ENCODE peak calls at places on chromosomes 13 and 19, in four cellular contexts. T is fibroblast of the aortic adventitia, U is NCI-H187, C is glutamatergic neuron. W is an unnamed sample.

GRCh38 chr13:76489299-76489698 is 396.9 kb downstream of the KCTD12 start:
- DNase-seq in C (no peak), T (no peak), U (no peak), W (no peak)

GRCh38 chr19:947707-948533 is 22.1 kb downstream of the ARID3A start:
- DNase-seq in T (no peak), C (no peak), U (no peak), W (no peak)

GRCh38 chr19:39007096-39007495 is 25.3 kb downstream of the FBXO27 start:
- DNase-seq in C (no peak), T (no peak), U (no peak), W (no peak)

GRCh38 chr13:92806215-92806614 is 420.4 kb upstream of the GPC6 start:
- DNase-seq in T (peak), C (no peak), U (no peak), W (no peak)

GRCh38 chr13:24511824-24512207 is 762 bp downstream of the PARP4 start:
- DNase-seq in U (no peak), C (no peak), T (no peak), W (no peak)

GRCh38 chr19:35712910-35713845 is 4.6 kb upstream of the KMT2B start:
- DNase-seq in C (no peak), T (no peak), U (no peak), W (no peak)

GRCh38 chr13:28707629-28708427 is 10.9 kb downstream of the SLC46A3 start:
- DNase-seq in C (no peak), T (peak), U (no peak), W (no peak)

GRCh38 chr13:32142956-32143375 is 111.4 kb downstream of the FRY start:
- DNase-seq in U (no peak), C (no peak), T (peak), W (no peak)

GRCh38 chr13:30846311-30846710 is 59.8 kb upstream of the MEDAG start:
- DNase-seq in U (no peak), C (no peak), T (peak), W (no peak)

GRCh38 chr19:21569497-21569870 is 64.1 kb downstream of the ZNF429 start:
- DNase-seq in T (no peak), C (no peak), U (no peak), W (no peak)

GRCh38 chr19:54133312-54133956 is 4.1 kb upstream of the CNOT3 start:
- DNase-seq in U (no peak), T (no peak), C (no peak), W (peak)

GRCh38 chr13:67061750-67062149 is 168.4 kb downstream of the PCDH9 start:
- DNase-seq in C (no peak), T (peak), U (no peak), W (no peak)

GRCh38 chr13:113635048-113635420 is 23.0 kb downstream of the ATP4B start:
- DNase-seq in U (no peak), T (no peak), C (peak), W (no peak)

GRCh38 chr13:114062754-114063153 is 69.7 kb downstream of the RASA3 start:
- DNase-seq in C (no peak), T (no peak), U (no peak), W (no peak)

GRCh38 chr13:114140131-114140908 is 7.9 kb upstream of the RASA3 start:
- DNase-seq in C (no peak), T (no peak), U (no peak), W (no peak)

GRCh38 chr19:35357867-35358573 is at the start of gene FFAR3:
- DNase-seq in C (no peak), T (peak), U (no peak), W (no peak)

GRCh38 chr13:74575729-74576125 is 441.5 kb upstream of the KLF12 start:
- DNase-seq in C (peak), T (peak), U (no peak), W (no peak)

GRCh38 chr19:31347828-31348314 is 1.4 kb downstream of the TSHZ3 start:
- DNase-seq in C (no peak), U (no peak), T (peak), W (no peak)

GRCh38 chr19:32861596-32861995 is 8.0 kb downstream of the SLC7A9 start:
- DNase-seq in C (no peak), T (no peak), U (no peak), W (no peak)

GRCh38 chr19:46674416-46675178 is 13.6 kb upstream of the DACT3 start:
- DNase-seq in C (peak), T (no peak), U (no peak), W (no peak)

GRCh38 chr19:18023596-18024212 is 15.7 kb downstream of the ARRDC2 start:
- DNase-seq in U (no peak), C (no peak), T (no peak), W (no peak)

W was measured in NCI-H1417 treated with DMSO at 0.1 percent for 48 hours.